ENCODE peak calls at places on chromosomes 5 and 9, in nine cellular contexts. One of them, this sample, is unnamed.
A peak's percentile ranks its signal among the peaks of the same experiment; 100 is the strongest.

GRCh38 chr9:92377904-92378303 is 26.5 kb downstream of the OGN start:
- DNase-seq in OCI-LY7: peak; percentile 3
- DNase-seq in AG04449: no peak
- DNase-seq in CD4-positive, CD25-positive, alpha-beta regulatory T cell: no peak
- DNase-seq in upper lobe of right lung: no peak
- DNase-seq in GM12865: no peak
- DNase-seq in ELF-1: peak; percentile 7
- DNase-seq in stimulated activated CD4-positive, alpha-beta T cell treated with anti-CD3 and anti-CD28 coated beads, Interleukin-15, amount 100 ng/mL, for 24 hours: no peak
- DNase-seq in stimulated activated CD8-positive, alpha-beta memory T cell treated with anti-CD3 and anti-CD28 coated beads, Interleukin-15, amount 100 ng/mL, for 1 hour: no peak
- DNase-seq in this sample: no peak

GRCh38 chr9:87684627-87685204 is 41.2 kb upstream of the CTSL start:
- DNase-seq in ELF-1: peak; percentile 65
- DNase-seq in stimulated activated CD8-positive, alpha-beta memory T cell treated with anti-CD3 and anti-CD28 coated beads, Interleukin-15, amount 100 ng/mL, for 1 hour: no peak
- DNase-seq in GM12865: no peak
- DNase-seq in OCI-LY7: no peak
- DNase-seq in upper lobe of right lung: no peak
- DNase-seq in stimulated activated CD4-positive, alpha-beta T cell treated with anti-CD3 and anti-CD28 coated beads, Interleukin-15, amount 100 ng/mL, for 24 hours: no peak
- DNase-seq in CD4-positive, CD25-positive, alpha-beta regulatory T cell: no peak
- DNase-seq in AG04449: no peak
- DNase-seq in this sample: no peak

GRCh38 chr5:332843-333242 is 11.3 kb downstream of the AHRR start:
- DNase-seq in stimulated activated CD8-positive, alpha-beta memory T cell treated with anti-CD3 and anti-CD28 coated beads, Interleukin-15, amount 100 ng/mL, for 1 hour: no peak
- DNase-seq in OCI-LY7: no peak
- DNase-seq in upper lobe of right lung: no peak
- DNase-seq in CD4-positive, CD25-positive, alpha-beta regulatory T cell: no peak
- DNase-seq in GM12865: peak; percentile 78
- DNase-seq in AG04449: no peak
- DNase-seq in ELF-1: no peak
- DNase-seq in stimulated activated CD4-positive, alpha-beta T cell treated with anti-CD3 and anti-CD28 coated beads, Interleukin-15, amount 100 ng/mL, for 24 hours: peak; percentile 72
- DNase-seq in this sample: no peak

GRCh38 chr5:105956456-105957177 is 1714.1 kb downstream of the EFNA5 start:
- DNase-seq in ELF-1: no peak
- DNase-seq in OCI-LY7: no peak
- DNase-seq in GM12865: no peak
- DNase-seq in AG04449: no peak
- DNase-seq in stimulated activated CD8-positive, alpha-beta memory T cell treated with anti-CD3 and anti-CD28 coated beads, Interleukin-15, amount 100 ng/mL, for 1 hour: no peak
- DNase-seq in stimulated activated CD4-positive, alpha-beta T cell treated with anti-CD3 and anti-CD28 coated beads, Interleukin-15, amount 100 ng/mL, for 24 hours: no peak
- DNase-seq in CD4-positive, CD25-positive, alpha-beta regulatory T cell: no peak
- DNase-seq in upper lobe of right lung: no peak
- DNase-seq in this sample: no peak

GRCh38 chr5:68260455-68260854 is 44.9 kb downstream of the PIK3R1 start:
- DNase-seq in ELF-1: no peak
- DNase-seq in OCI-LY7: no peak
- DNase-seq in AG04449: no peak
- DNase-seq in stimulated activated CD8-positive, alpha-beta memory T cell treated with anti-CD3 and anti-CD28 coated beads, Interleukin-15, amount 100 ng/mL, for 1 hour: no peak
- DNase-seq in CD4-positive, CD25-positive, alpha-beta regulatory T cell: no peak
- DNase-seq in GM12865: peak; percentile 35
- DNase-seq in stimulated activated CD4-positive, alpha-beta T cell treated with anti-CD3 and anti-CD28 coated beads, Interleukin-15, amount 100 ng/mL, for 24 hours: no peak
- DNase-seq in upper lobe of right lung: no peak
- DNase-seq in this sample: no peak

GRCh38 chr9:86043586-86043985 is 55.8 kb downstream of the GOLM1 start:
- DNase-seq in ELF-1: no peak
- DNase-seq in OCI-LY7: no peak
- DNase-seq in GM12865: no peak
- DNase-seq in stimulated activated CD8-positive, alpha-beta memory T cell treated with anti-CD3 and anti-CD28 coated beads, Interleukin-15, amount 100 ng/mL, for 1 hour: no peak
- DNase-seq in AG04449: no peak
- DNase-seq in CD4-positive, CD25-positive, alpha-beta regulatory T cell: no peak
- DNase-seq in upper lobe of right lung: no peak
- DNase-seq in stimulated activated CD4-positive, alpha-beta T cell treated with anti-CD3 and anti-CD28 coated beads, Interleukin-15, amount 100 ng/mL, for 24 hours: no peak
- DNase-seq in this sample: no peak

GRCh38 chr5:87876616-87877015 is 392.0 kb downstream of the TMEM161B start:
- DNase-seq in stimulated activated CD4-positive, alpha-beta T cell treated with anti-CD3 and anti-CD28 coated beads, Interleukin-15, amount 100 ng/mL, for 24 hours: no peak
- DNase-seq in AG04449: no peak
- DNase-seq in GM12865: no peak
- DNase-seq in OCI-LY7: no peak
- DNase-seq in CD4-positive, CD25-positive, alpha-beta regulatory T cell: no peak
- DNase-seq in upper lobe of right lung: no peak
- DNase-seq in ELF-1: no peak
- DNase-seq in stimulated activated CD8-positive, alpha-beta memory T cell treated with anti-CD3 and anti-CD28 coated beads, Interleukin-15, amount 100 ng/mL, for 1 hour: no peak
- DNase-seq in this sample: no peak

GRCh38 chr5:160293901-160294561 is 18.3 kb downstream of the CCNJL start:
- DNase-seq in ELF-1: peak; percentile 49
- DNase-seq in AG04449: no peak
- DNase-seq in stimulated activated CD4-positive, alpha-beta T cell treated with anti-CD3 and anti-CD28 coated beads, Interleukin-15, amount 100 ng/mL, for 24 hours: no peak
- DNase-seq in OCI-LY7: no peak
- DNase-seq in stimulated activated CD8-positive, alpha-beta memory T cell treated with anti-CD3 and anti-CD28 coated beads, Interleukin-15, amount 100 ng/mL, for 1 hour: no peak
- DNase-seq in CD4-positive, CD25-positive, alpha-beta regulatory T cell: no peak
- DNase-seq in upper lobe of right lung: peak; percentile 89
- DNase-seq in GM12865: peak; percentile 46
- DNase-seq in this sample: no peak

GRCh38 chr9:23850242-23851023 is 24.4 kb upstream of the ELAVL2 start:
- DNase-seq in AG04449: no peak
- DNase-seq in ELF-1: no peak
- DNase-seq in stimulated activated CD8-positive, alpha-beta memory T cell treated with anti-CD3 and anti-CD28 coated beads, Interleukin-15, amount 100 ng/mL, for 1 hour: no peak
- DNase-seq in upper lobe of right lung: no peak
- DNase-seq in CD4-positive, CD25-positive, alpha-beta regulatory T cell: no peak
- DNase-seq in stimulated activated CD4-positive, alpha-beta T cell treated with anti-CD3 and anti-CD28 coated beads, Interleukin-15, amount 100 ng/mL, for 24 hours: no peak
- DNase-seq in GM12865: no peak
- DNase-seq in OCI-LY7: no peak
- DNase-seq in this sample: no peak

GRCh38 chr5:83306572-83307241 is 164.8 kb upstream of the VCAN start:
- DNase-seq in GM12865: peak; percentile 75
- DNase-seq in AG04449: peak; percentile 74
- DNase-seq in CD4-positive, CD25-positive, alpha-beta regulatory T cell: no peak
- DNase-seq in OCI-LY7: no peak
- DNase-seq in upper lobe of right lung: no peak
- DNase-seq in ELF-1: no peak
- DNase-seq in stimulated activated CD8-positive, alpha-beta memory T cell treated with anti-CD3 and anti-CD28 coated beads, Interleukin-15, amount 100 ng/mL, for 1 hour: no peak
- DNase-seq in stimulated activated CD4-positive, alpha-beta T cell treated with anti-CD3 and anti-CD28 coated beads, Interleukin-15, amount 100 ng/mL, for 24 hours: peak; percentile 3
- DNase-seq in this sample: no peak

GRCh38 chr9:36018755-36019720 is 17.7 kb upstream of the RECK start:
- DNase-seq in ELF-1: no peak
- DNase-seq in AG04449: peak; percentile 71
- DNase-seq in stimulated activated CD8-positive, alpha-beta memory T cell treated with anti-CD3 and anti-CD28 coated beads, Interleukin-15, amount 100 ng/mL, for 1 hour: no peak
- DNase-seq in CD4-positive, CD25-positive, alpha-beta regulatory T cell: no peak
- DNase-seq in upper lobe of right lung: no peak
- DNase-seq in stimulated activated CD4-positive, alpha-beta T cell treated with anti-CD3 and anti-CD28 coated beads, Interleukin-15, amount 100 ng/mL, for 24 hours: no peak
- DNase-seq in GM12865: no peak
- DNase-seq in OCI-LY7: no peak
- DNase-seq in this sample: no peak

GRCh38 chr5:91028518-91028956 is 354.6 kb downstream of the ARRDC3 start:
- DNase-seq in ELF-1: no peak
- DNase-seq in GM12865: no peak
- DNase-seq in stimulated activated CD4-positive, alpha-beta T cell treated with anti-CD3 and anti-CD28 coated beads, Interleukin-15, amount 100 ng/mL, for 24 hours: no peak
- DNase-seq in upper lobe of right lung: no peak
- DNase-seq in AG04449: no peak
- DNase-seq in CD4-positive, CD25-positive, alpha-beta regulatory T cell: no peak
- DNase-seq in stimulated activated CD8-positive, alpha-beta memory T cell treated with anti-CD3 and anti-CD28 coated beads, Interleukin-15, amount 100 ng/mL, for 1 hour: no peak
- DNase-seq in OCI-LY7: no peak
- DNase-seq in this sample: no peak

GRCh38 chr9:107239474-107239873 is 43.6 kb upstream of the RAD23B start:
- DNase-seq in AG04449: no peak
- DNase-seq in stimulated activated CD4-positive, alpha-beta T cell treated with anti-CD3 and anti-CD28 coated beads, Interleukin-15, amount 100 ng/mL, for 24 hours: no peak
- DNase-seq in GM12865: peak; percentile 25
- DNase-seq in OCI-LY7: peak; percentile 53
- DNase-seq in stimulated activated CD8-positive, alpha-beta memory T cell treated with anti-CD3 and anti-CD28 coated beads, Interleukin-15, amount 100 ng/mL, for 1 hour: no peak
- DNase-seq in upper lobe of right lung: no peak
- DNase-seq in CD4-positive, CD25-positive, alpha-beta regulatory T cell: no peak
- DNase-seq in ELF-1: no peak
- DNase-seq in this sample: no peak

This sample was measured in iPS DF 19.7.